ENCODE peak calls at places on chromosomes 1 and 21, in nine cellular contexts. One of them, this sample, is unnamed.

GRCh38 chr1:184870319-184870718 is 104.0 kb downstream of the NIBAN1 start:
- DNase-seq in D341Med: no peak
- DNase-seq in fibroblast of lung: no peak
- DNase-seq in mammary epithelial cell: no peak
- DNase-seq in neuronal stem cell: no peak
- DNase-seq in occipital lobe: no peak
- DNase-seq in activated CD4-positive, alpha-beta T cell treated with anti-CD3 and anti-CD28 coated beads, Interleukin-2, amount 50 U/mL, for 24 hours: no peak
- DNase-seq in activated CD8-positive, alpha-beta memory T cell treated with anti-CD3 and anti-CD28 coated beads for 24 hours: no peak
- DNase-seq in neural crest cell: no peak
- DNase-seq in this sample: no peak

GRCh38 chr1:15220825-15221431 is 26.1 kb upstream of the FHAD1 start:
- DNase-seq in neuronal stem cell: no peak
- DNase-seq in activated CD4-positive, alpha-beta T cell treated with anti-CD3 and anti-CD28 coated beads, Interleukin-2, amount 50 U/mL, for 24 hours: no peak
- DNase-seq in D341Med: no peak
- DNase-seq in fibroblast of lung: no peak
- DNase-seq in activated CD8-positive, alpha-beta memory T cell treated with anti-CD3 and anti-CD28 coated beads for 24 hours: no peak
- DNase-seq in mammary epithelial cell: no peak
- DNase-seq in neural crest cell: no peak
- DNase-seq in occipital lobe: no peak
- DNase-seq in this sample: peak

GRCh38 chr1:2875677-2876531 is 74.4 kb upstream of the TTC34 start:
- DNase-seq in mammary epithelial cell: no peak
- DNase-seq in neuronal stem cell: peak
- DNase-seq in activated CD4-positive, alpha-beta T cell treated with anti-CD3 and anti-CD28 coated beads, Interleukin-2, amount 50 U/mL, for 24 hours: no peak
- DNase-seq in occipital lobe: no peak
- DNase-seq in activated CD8-positive, alpha-beta memory T cell treated with anti-CD3 and anti-CD28 coated beads for 24 hours: no peak
- DNase-seq in neural crest cell: no peak
- DNase-seq in fibroblast of lung: no peak
- DNase-seq in D341Med: peak
- DNase-seq in this sample: peak

GRCh38 chr1:209646558-209646957 is 5.7 kb downstream of the LAMB3 start:
- DNase-seq in D341Med: no peak
- DNase-seq in activated CD4-positive, alpha-beta T cell treated with anti-CD3 and anti-CD28 coated beads, Interleukin-2, amount 50 U/mL, for 24 hours: no peak
- DNase-seq in occipital lobe: no peak
- DNase-seq in mammary epithelial cell: no peak
- DNase-seq in activated CD8-positive, alpha-beta memory T cell treated with anti-CD3 and anti-CD28 coated beads for 24 hours: no peak
- DNase-seq in neural crest cell: no peak
- DNase-seq in fibroblast of lung: peak
- DNase-seq in neuronal stem cell: no peak
- DNase-seq in this sample: peak

GRCh38 chr1:244964112-244964971 is 100.0 kb upstream of the HNRNPU start:
- DNase-seq in neuronal stem cell: peak
- DNase-seq in D341Med: no peak
- DNase-seq in fibroblast of lung: peak
- DNase-seq in activated CD8-positive, alpha-beta memory T cell treated with anti-CD3 and anti-CD28 coated beads for 24 hours: no peak
- DNase-seq in neural crest cell: no peak
- DNase-seq in occipital lobe: peak
- DNase-seq in mammary epithelial cell: peak
- DNase-seq in activated CD4-positive, alpha-beta T cell treated with anti-CD3 and anti-CD28 coated beads, Interleukin-2, amount 50 U/mL, for 24 hours: no peak
- DNase-seq in this sample: peak

GRCh38 chr1:91851130-91852010 is 34.6 kb downstream of the TGFBR3 start:
- DNase-seq in fibroblast of lung: peak
- DNase-seq in occipital lobe: peak
- DNase-seq in activated CD4-positive, alpha-beta T cell treated with anti-CD3 and anti-CD28 coated beads, Interleukin-2, amount 50 U/mL, for 24 hours: no peak
- DNase-seq in neural crest cell: no peak
- DNase-seq in mammary epithelial cell: no peak
- DNase-seq in neuronal stem cell: no peak
- DNase-seq in D341Med: no peak
- DNase-seq in activated CD8-positive, alpha-beta memory T cell treated with anti-CD3 and anti-CD28 coated beads for 24 hours: no peak
- DNase-seq in this sample: peak

GRCh38 chr1:171290611-171291010 is 23.4 kb upstream of the FMO4 start:
- DNase-seq in D341Med: peak
- DNase-seq in neural crest cell: no peak
- DNase-seq in activated CD4-positive, alpha-beta T cell treated with anti-CD3 and anti-CD28 coated beads, Interleukin-2, amount 50 U/mL, for 24 hours: no peak
- DNase-seq in activated CD8-positive, alpha-beta memory T cell treated with anti-CD3 and anti-CD28 coated beads for 24 hours: no peak
- DNase-seq in fibroblast of lung: no peak
- DNase-seq in occipital lobe: no peak
- DNase-seq in neuronal stem cell: no peak
- DNase-seq in mammary epithelial cell: no peak
- DNase-seq in this sample: peak

GRCh38 chr1:156584813-156585212 is 5.3 kb downstream of the TTC24 start:
- DNase-seq in activated CD4-positive, alpha-beta T cell treated with anti-CD3 and anti-CD28 coated beads, Interleukin-2, amount 50 U/mL, for 24 hours: no peak
- DNase-seq in D341Med: peak
- DNase-seq in fibroblast of lung: no peak
- DNase-seq in occipital lobe: no peak
- DNase-seq in activated CD8-positive, alpha-beta memory T cell treated with anti-CD3 and anti-CD28 coated beads for 24 hours: no peak
- DNase-seq in neural crest cell: no peak
- DNase-seq in mammary epithelial cell: no peak
- DNase-seq in neuronal stem cell: no peak
- DNase-seq in this sample: no peak

GRCh38 chr1:80054129-80054528 is 1047.6 kb upstream of the ADGRL4 start:
- DNase-seq in activated CD8-positive, alpha-beta memory T cell treated with anti-CD3 and anti-CD28 coated beads for 24 hours: no peak
- DNase-seq in activated CD4-positive, alpha-beta T cell treated with anti-CD3 and anti-CD28 coated beads, Interleukin-2, amount 50 U/mL, for 24 hours: no peak
- DNase-seq in mammary epithelial cell: peak
- DNase-seq in occipital lobe: no peak
- DNase-seq in neural crest cell: no peak
- DNase-seq in D341Med: peak
- DNase-seq in neuronal stem cell: no peak
- DNase-seq in fibroblast of lung: peak
- DNase-seq in this sample: peak

GRCh38 chr1:169487153-169487552 is 1.4 kb upstream of the SLC19A2 start:
- DNase-seq in fibroblast of lung: peak
- DNase-seq in mammary epithelial cell: no peak
- DNase-seq in neural crest cell: no peak
- DNase-seq in activated CD8-positive, alpha-beta memory T cell treated with anti-CD3 and anti-CD28 coated beads for 24 hours: no peak
- DNase-seq in neuronal stem cell: no peak
- DNase-seq in occipital lobe: no peak
- DNase-seq in D341Med: no peak
- DNase-seq in activated CD4-positive, alpha-beta T cell treated with anti-CD3 and anti-CD28 coated beads, Interleukin-2, amount 50 U/mL, for 24 hours: no peak
- DNase-seq in this sample: no peak

GRCh38 chr1:107228704-107229103 is 87.9 kb downstream of the NTNG1 start:
- DNase-seq in neural crest cell: no peak
- DNase-seq in fibroblast of lung: peak
- DNase-seq in D341Med: no peak
- DNase-seq in activated CD4-positive, alpha-beta T cell treated with anti-CD3 and anti-CD28 coated beads, Interleukin-2, amount 50 U/mL, for 24 hours: no peak
- DNase-seq in neuronal stem cell: no peak
- DNase-seq in mammary epithelial cell: peak
- DNase-seq in activated CD8-positive, alpha-beta memory T cell treated with anti-CD3 and anti-CD28 coated beads for 24 hours: no peak
- DNase-seq in occipital lobe: no peak
- DNase-seq in this sample: no peak

GRCh38 chr1:171841931-171842723 is 829 bp downstream of the DNM3 start:
- DNase-seq in neuronal stem cell: peak
- DNase-seq in occipital lobe: peak
- DNase-seq in fibroblast of lung: peak
- DNase-seq in mammary epithelial cell: peak
- DNase-seq in D341Med: peak
- DNase-seq in activated CD8-positive, alpha-beta memory T cell treated with anti-CD3 and anti-CD28 coated beads for 24 hours: peak
- DNase-seq in activated CD4-positive, alpha-beta T cell treated with anti-CD3 and anti-CD28 coated beads, Interleukin-2, amount 50 U/mL, for 24 hours: no peak
- DNase-seq in neural crest cell: peak
- DNase-seq in this sample: peak

GRCh38 chr1:39491146-39491921 is at the start of gene BMP8A:
- DNase-seq in activated CD8-positive, alpha-beta memory T cell treated with anti-CD3 and anti-CD28 coated beads for 24 hours: peak
- DNase-seq in neural crest cell: peak
- DNase-seq in fibroblast of lung: peak
- DNase-seq in D341Med: peak
- DNase-seq in mammary epithelial cell: peak
- DNase-seq in occipital lobe: no peak
- DNase-seq in activated CD4-positive, alpha-beta T cell treated with anti-CD3 and anti-CD28 coated beads, Interleukin-2, amount 50 U/mL, for 24 hours: peak
- DNase-seq in neuronal stem cell: peak
- DNase-seq in this sample: peak

GRCh38 chr1:203629509-203630082 is 3.0 kb downstream of the ATP2B4 start:
- DNase-seq in occipital lobe: no peak
- DNase-seq in fibroblast of lung: peak
- DNase-seq in activated CD8-positive, alpha-beta memory T cell treated with anti-CD3 and anti-CD28 coated beads for 24 hours: peak
- DNase-seq in neural crest cell: peak
- DNase-seq in neuronal stem cell: no peak
- DNase-seq in D341Med: peak
- DNase-seq in activated CD4-positive, alpha-beta T cell treated with anti-CD3 and anti-CD28 coated beads, Interleukin-2, amount 50 U/mL, for 24 hours: peak
- DNase-seq in mammary epithelial cell: no peak
- DNase-seq in this sample: no peak

GRCh38 chr1:173149887-173150286 is 57.2 kb downstream of the TNFSF4 start:
- DNase-seq in fibroblast of lung: peak
- DNase-seq in mammary epithelial cell: peak
- DNase-seq in neuronal stem cell: no peak
- DNase-seq in neural crest cell: no peak
- DNase-seq in D341Med: no peak
- DNase-seq in activated CD8-positive, alpha-beta memory T cell treated with anti-CD3 and anti-CD28 coated beads for 24 hours: no peak
- DNase-seq in activated CD4-positive, alpha-beta T cell treated with anti-CD3 and anti-CD28 coated beads, Interleukin-2, amount 50 U/mL, for 24 hours: no peak
- DNase-seq in occipital lobe: no peak
- DNase-seq in this sample: no peak

GRCh38 chr1:156838972-156839371 is 19.9 kb downstream of the INSRR start:
- DNase-seq in occipital lobe: no peak
- DNase-seq in D341Med: peak
- DNase-seq in mammary epithelial cell: no peak
- DNase-seq in neuronal stem cell: no peak
- DNase-seq in activated CD4-positive, alpha-beta T cell treated with anti-CD3 and anti-CD28 coated beads, Interleukin-2, amount 50 U/mL, for 24 hours: no peak
- DNase-seq in activated CD8-positive, alpha-beta memory T cell treated with anti-CD3 and anti-CD28 coated beads for 24 hours: peak
- DNase-seq in fibroblast of lung: no peak
- DNase-seq in neural crest cell: peak
- DNase-seq in this sample: peak

GRCh38 chr1:196877964-196878363 is 9.9 kb upstream of the CFHR4 start:
- DNase-seq in mammary epithelial cell: no peak
- DNase-seq in neuronal stem cell: peak
- DNase-seq in fibroblast of lung: peak
- DNase-seq in activated CD8-positive, alpha-beta memory T cell treated with anti-CD3 and anti-CD28 coated beads for 24 hours: no peak
- DNase-seq in activated CD4-positive, alpha-beta T cell treated with anti-CD3 and anti-CD28 coated beads, Interleukin-2, amount 50 U/mL, for 24 hours: no peak
- DNase-seq in occipital lobe: no peak
- DNase-seq in D341Med: peak
- DNase-seq in neural crest cell: peak
- DNase-seq in this sample: no peak

GRCh38 chr1:171350579-171350978 is 36.6 kb downstream of the FMO4 start:
- DNase-seq in activated CD8-positive, alpha-beta memory T cell treated with anti-CD3 and anti-CD28 coated beads for 24 hours: no peak
- DNase-seq in fibroblast of lung: no peak
- DNase-seq in occipital lobe: no peak
- DNase-seq in activated CD4-positive, alpha-beta T cell treated with anti-CD3 and anti-CD28 coated beads, Interleukin-2, amount 50 U/mL, for 24 hours: no peak
- DNase-seq in neural crest cell: no peak
- DNase-seq in D341Med: no peak
- DNase-seq in neuronal stem cell: no peak
- DNase-seq in mammary epithelial cell: no peak
- DNase-seq in this sample: no peak

GRCh38 chr1:24266398-24266941 is 52.7 kb upstream of the GRHL3 start:
- DNase-seq in fibroblast of lung: peak
- DNase-seq in D341Med: no peak
- DNase-seq in mammary epithelial cell: peak
- DNase-seq in neuronal stem cell: no peak
- DNase-seq in occipital lobe: no peak
- DNase-seq in neural crest cell: no peak
- DNase-seq in activated CD8-positive, alpha-beta memory T cell treated with anti-CD3 and anti-CD28 coated beads for 24 hours: no peak
- DNase-seq in activated CD4-positive, alpha-beta T cell treated with anti-CD3 and anti-CD28 coated beads, Interleukin-2, amount 50 U/mL, for 24 hours: no peak
- DNase-seq in this sample: no peak

GRCh38 chr1:4464478-4464877 is 189.9 kb upstream of the AJAP1 start:
- DNase-seq in occipital lobe: no peak
- DNase-seq in activated CD4-positive, alpha-beta T cell treated with anti-CD3 and anti-CD28 coated beads, Interleukin-2, amount 50 U/mL, for 24 hours: no peak
- DNase-seq in D341Med: no peak
- DNase-seq in activated CD8-positive, alpha-beta memory T cell treated with anti-CD3 and anti-CD28 coated beads for 24 hours: no peak
- DNase-seq in mammary epithelial cell: no peak
- DNase-seq in neural crest cell: no peak
- DNase-seq in neuronal stem cell: no peak
- DNase-seq in fibroblast of lung: no peak
- DNase-seq in this sample: no peak

GRCh38 chr1:117537291-117537920 is 68.4 kb upstream of the TENT5C start:
- DNase-seq in D341Med: no peak
- DNase-seq in neuronal stem cell: no peak
- DNase-seq in occipital lobe: no peak
- DNase-seq in fibroblast of lung: no peak
- DNase-seq in activated CD4-positive, alpha-beta T cell treated with anti-CD3 and anti-CD28 coated beads, Interleukin-2, amount 50 U/mL, for 24 hours: no peak
- DNase-seq in mammary epithelial cell: peak
- DNase-seq in activated CD8-positive, alpha-beta memory T cell treated with anti-CD3 and anti-CD28 coated beads for 24 hours: no peak
- DNase-seq in neural crest cell: no peak
- DNase-seq in this sample: peak

GRCh38 chr1:54952950-54953718 is 27.3 kb upstream of the TMEM61 start:
- DNase-seq in D341Med: no peak
- DNase-seq in neural crest cell: no peak
- DNase-seq in neuronal stem cell: no peak
- DNase-seq in activated CD8-positive, alpha-beta memory T cell treated with anti-CD3 and anti-CD28 coated beads for 24 hours: no peak
- DNase-seq in occipital lobe: no peak
- DNase-seq in activated CD4-positive, alpha-beta T cell treated with anti-CD3 and anti-CD28 coated beads, Interleukin-2, amount 50 U/mL, for 24 hours: no peak
- DNase-seq in mammary epithelial cell: peak
- DNase-seq in fibroblast of lung: peak
- DNase-seq in this sample: peak

GRCh38 chr1:159854101-159854692 is 8.3 kb downstream of the VSIG8 start:
- DNase-seq in activated CD8-positive, alpha-beta memory T cell treated with anti-CD3 and anti-CD28 coated beads for 24 hours: peak
- DNase-seq in occipital lobe: no peak
- DNase-seq in neuronal stem cell: peak
- DNase-seq in mammary epithelial cell: no peak
- DNase-seq in D341Med: peak
- DNase-seq in neural crest cell: peak
- DNase-seq in fibroblast of lung: peak
- DNase-seq in activated CD4-positive, alpha-beta T cell treated with anti-CD3 and anti-CD28 coated beads, Interleukin-2, amount 50 U/mL, for 24 hours: no peak
- DNase-seq in this sample: peak

GRCh38 chr21:28632718-28633408 is 359.8 kb downstream of the LTN1 start:
- DNase-seq in neural crest cell: no peak
- DNase-seq in D341Med: no peak
- DNase-seq in fibroblast of lung: peak
- DNase-seq in mammary epithelial cell: peak
- DNase-seq in activated CD8-positive, alpha-beta memory T cell treated with anti-CD3 and anti-CD28 coated beads for 24 hours: no peak
- DNase-seq in neuronal stem cell: peak
- DNase-seq in activated CD4-positive, alpha-beta T cell treated with anti-CD3 and anti-CD28 coated beads, Interleukin-2, amount 50 U/mL, for 24 hours: no peak
- DNase-seq in occipital lobe: no peak
- DNase-seq in this sample: no peak

GRCh38 chr1:116353155-116353554 is 19.9 kb upstream of the ATP1A1 start:
- DNase-seq in fibroblast of lung: no peak
- DNase-seq in D341Med: no peak
- DNase-seq in neural crest cell: no peak
- DNase-seq in activated CD8-positive, alpha-beta memory T cell treated with anti-CD3 and anti-CD28 coated beads for 24 hours: no peak
- DNase-seq in activated CD4-positive, alpha-beta T cell treated with anti-CD3 and anti-CD28 coated beads, Interleukin-2, amount 50 U/mL, for 24 hours: no peak
- DNase-seq in occipital lobe: no peak
- DNase-seq in mammary epithelial cell: no peak
- DNase-seq in neuronal stem cell: no peak
- DNase-seq in this sample: no peak

GRCh38 chr21:15141236-15141970 is 76.6 kb upstream of the NRIP1 start:
- DNase-seq in fibroblast of lung: no peak
- DNase-seq in mammary epithelial cell: no peak
- DNase-seq in activated CD4-positive, alpha-beta T cell treated with anti-CD3 and anti-CD28 coated beads, Interleukin-2, amount 50 U/mL, for 24 hours: no peak
- DNase-seq in neuronal stem cell: no peak
- DNase-seq in occipital lobe: no peak
- DNase-seq in neural crest cell: no peak
- DNase-seq in activated CD8-positive, alpha-beta memory T cell treated with anti-CD3 and anti-CD28 coated beads for 24 hours: no peak
- DNase-seq in D341Med: no peak
- DNase-seq in this sample: no peak

GRCh38 chr21:38438476-38438893 is 59.8 kb downstream of the ERG start:
- DNase-seq in D341Med: no peak
- DNase-seq in mammary epithelial cell: no peak
- DNase-seq in activated CD4-positive, alpha-beta T cell treated with anti-CD3 and anti-CD28 coated beads, Interleukin-2, amount 50 U/mL, for 24 hours: no peak
- DNase-seq in activated CD8-positive, alpha-beta memory T cell treated with anti-CD3 and anti-CD28 coated beads for 24 hours: no peak
- DNase-seq in fibroblast of lung: peak
- DNase-seq in neuronal stem cell: no peak
- DNase-seq in occipital lobe: no peak
- DNase-seq in neural crest cell: no peak
- DNase-seq in this sample: no peak

GRCh38 chr1:99264201-99265021 is at the start of gene PLPPR4:
- DNase-seq in occipital lobe: peak
- DNase-seq in activated CD4-positive, alpha-beta T cell treated with anti-CD3 and anti-CD28 coated beads, Interleukin-2, amount 50 U/mL, for 24 hours: no peak
- DNase-seq in neuronal stem cell: peak
- DNase-seq in D341Med: peak
- DNase-seq in neural crest cell: peak
- DNase-seq in mammary epithelial cell: peak
- DNase-seq in activated CD8-positive, alpha-beta memory T cell treated with anti-CD3 and anti-CD28 coated beads for 24 hours: no peak
- DNase-seq in fibroblast of lung: peak
- DNase-seq in this sample: no peak

GRCh38 chr1:77282187-77282865 is 507 bp downstream of the AK5 start:
- DNase-seq in mammary epithelial cell: peak
- DNase-seq in activated CD4-positive, alpha-beta T cell treated with anti-CD3 and anti-CD28 coated beads, Interleukin-2, amount 50 U/mL, for 24 hours: peak
- DNase-seq in occipital lobe: no peak
- DNase-seq in neural crest cell: peak
- DNase-seq in fibroblast of lung: peak
- DNase-seq in neuronal stem cell: peak
- DNase-seq in activated CD8-positive, alpha-beta memory T cell treated with anti-CD3 and anti-CD28 coated beads for 24 hours: peak
- DNase-seq in D341Med: peak
- DNase-seq in this sample: no peak

GRCh38 chr1:204338359-204338758 is 21.4 kb downstream of the PLEKHA6 start:
- DNase-seq in activated CD4-positive, alpha-beta T cell treated with anti-CD3 and anti-CD28 coated beads, Interleukin-2, amount 50 U/mL, for 24 hours: no peak
- DNase-seq in mammary epithelial cell: no peak
- DNase-seq in neuronal stem cell: no peak
- DNase-seq in D341Med: no peak
- DNase-seq in activated CD8-positive, alpha-beta memory T cell treated with anti-CD3 and anti-CD28 coated beads for 24 hours: no peak
- DNase-seq in fibroblast of lung: no peak
- DNase-seq in neural crest cell: no peak
- DNase-seq in occipital lobe: no peak
- DNase-seq in this sample: no peak

GRCh38 chr1:61082336-61083013 is at the start of gene NFIA:
- DNase-seq in activated CD8-positive, alpha-beta memory T cell treated with anti-CD3 and anti-CD28 coated beads for 24 hours: peak
- DNase-seq in activated CD4-positive, alpha-beta T cell treated with anti-CD3 and anti-CD28 coated beads, Interleukin-2, amount 50 U/mL, for 24 hours: no peak
- DNase-seq in neural crest cell: peak
- DNase-seq in D341Med: peak
- DNase-seq in mammary epithelial cell: peak
- DNase-seq in neuronal stem cell: no peak
- DNase-seq in occipital lobe: no peak
- DNase-seq in fibroblast of lung: peak
- DNase-seq in this sample: peak